ENCODE peak calls at places on chromosomes 11 and 22, in six cellular contexts. X is transverse colon, R is foreskin fibroblast, D is colonic mucosa, F is AG10803, N is endodermal cell. H is an unnamed sample.

GRCh38 chr22:19612866-19613572 is 88.8 kb upstream of the CLDN5 start:
- DNase-seq in F (no peak), N (no peak), X (no peak), R (no peak), D (no peak), H (no peak)

GRCh38 chr11:126799974-126800373 is 200.6 kb downstream of the KIRREL3 start:
- DNase-seq in D (no peak), R (peak), F (peak), X (no peak), N (no peak), H (peak)

GRCh38 chr11:131808466-131808865 is 438.1 kb downstream of the NTM start:
- DNase-seq in D (no peak), F (no peak), R (no peak), X (no peak), N (no peak), H (no peak)

GRCh38 chr22:23113847-23114720 is 27.7 kb downstream of the RSPH14 start:
- DNase-seq in X (no peak), R (no peak), F (no peak), N (no peak), D (no peak), H (no peak)

GRCh38 chr11:68727783-68728182 is 23.5 kb downstream of the TESMIN start:
- DNase-seq in X (no peak), N (no peak), D (no peak), F (no peak), R (peak), H (no peak)

GRCh38 chr11:30789270-30789669 is 203.1 kb upstream of the MPPED2 start:
- DNase-seq in D (no peak), X (no peak), N (no peak), F (peak), R (peak), H (no peak)

GRCh38 chr11:66856496-66857233 is at the start of gene LRFN4:
- DNase-seq in R (no peak), N (no peak), F (no peak), D (peak), X (peak), H (no peak)

GRCh38 chr22:42459273-42460040 is 27.3 kb upstream of the NFAM1 start:
- DNase-seq in R (no peak), D (peak), N (peak), F (no peak), X (peak), H (no peak)

GRCh38 chr22:39003165-39003638 is 10.9 kb upstream of the APOBEC3C start:
- DNase-seq in X (peak), N (peak), F (peak), D (peak), R (peak), H (peak)

GRCh38 chr22:17773606-17774205 is 563 bp downstream of the BID start:
- DNase-seq in X (peak), F (no peak), N (peak), R (peak), D (peak), H (no peak)

GRCh38 chr11:101442171-101442570 is 141.6 kb downstream of the TRPC6 start:
- DNase-seq in R (peak), N (no peak), X (no peak), F (peak), D (no peak), H (no peak)

GRCh38 chr22:44049369-44050231 is 25.5 kb downstream of the PARVB start:
- DNase-seq in R (no peak), X (no peak), F (no peak), N (peak), D (no peak), H (no peak)

GRCh38 chr11:133966924-133967598 is 10.3 kb upstream of the IGSF9B start:
- DNase-seq in N (peak), F (no peak), X (peak), R (no peak), D (peak), H (no peak)
- H3K4me3 ChIP-seq in N (no peak), F (no peak), X (no peak), R (no peak), D (no peak), H (no peak)

DNA sequence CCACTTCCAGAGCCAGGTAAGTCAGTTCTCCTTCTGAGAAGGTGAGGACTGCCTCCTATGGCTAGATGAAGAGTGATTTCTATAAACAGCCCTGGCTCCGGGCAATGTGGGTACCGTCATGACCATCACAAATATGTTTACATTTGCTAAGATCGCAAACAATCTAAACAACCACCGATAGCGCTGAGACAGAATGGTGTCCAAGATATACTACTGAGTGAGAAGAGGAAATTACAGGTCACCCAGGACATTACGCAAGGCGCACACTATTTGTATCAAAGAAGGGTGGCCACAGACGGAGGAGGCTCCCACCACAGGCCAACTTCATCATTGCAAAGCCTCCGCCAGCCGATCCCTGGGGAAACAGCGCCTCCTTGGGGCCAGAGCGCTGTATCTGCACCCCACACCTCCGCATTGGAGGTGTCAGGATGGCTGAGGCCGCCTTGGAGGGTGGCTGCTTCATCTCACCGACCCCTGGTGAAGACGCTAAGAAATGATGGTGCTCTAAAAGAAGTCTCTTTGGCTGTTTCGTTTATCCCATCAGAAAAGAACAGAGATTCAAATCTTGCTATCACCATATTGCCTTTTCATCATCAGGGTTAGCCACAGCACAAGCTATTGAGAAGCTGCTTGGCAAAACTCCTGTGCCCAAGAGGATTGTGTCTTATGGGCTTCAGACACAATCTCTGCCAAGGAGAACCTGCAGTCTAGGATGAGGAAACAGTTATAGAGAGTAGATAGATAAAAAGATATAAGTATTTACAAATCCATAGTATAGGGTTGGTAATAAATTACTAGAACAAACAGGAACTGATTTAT is 12.3 kb upstream of the ASRGL1 start:
- DNase-seq in N (peak), X (peak), F (peak), D (peak), R (peak), H (peak)
- TF ChIP-seq CTCF in N (peak), X (peak), F (peak), D (peak), R (peak), H (peak)

GRCh38 chr11:62928011-62928410 is 6.8 kb upstream of the CHRM1 start:
- DNase-seq in R (no peak), N (peak), D (no peak), F (no peak), X (no peak), H (no peak)
- H3K4me3 ChIP-seq in R (no peak), N (no peak), D (no peak), F (no peak), X (no peak), H (no peak)

DNA sequence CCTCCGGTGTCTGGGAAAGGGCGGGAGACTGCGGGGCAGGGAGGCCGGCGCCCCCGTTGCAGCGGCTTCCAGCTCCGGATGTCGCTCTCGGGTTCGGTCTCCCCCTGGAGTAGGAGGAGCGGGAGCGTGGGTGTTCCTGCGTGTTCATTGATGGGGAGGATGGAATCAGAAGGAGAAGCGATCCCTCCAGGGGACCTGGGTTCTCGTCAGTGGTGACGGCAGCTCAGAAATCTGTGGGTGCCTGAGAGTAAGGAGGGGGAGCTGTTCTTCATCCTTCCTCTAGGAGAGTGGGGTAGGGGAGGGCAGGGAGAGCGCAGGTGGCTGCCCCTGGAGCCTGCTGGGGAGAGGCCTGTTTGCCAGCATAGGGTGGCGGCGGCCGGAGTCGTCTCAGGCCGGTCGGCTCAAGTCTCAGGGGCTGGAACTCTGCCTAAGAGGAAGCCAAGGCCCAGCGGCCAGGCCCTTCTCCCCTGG is 1.1 kb downstream of the UBASH3B start:
- DNase-seq in D (peak), N (peak), F (no peak), R (no peak), X (peak), H (no peak)
- TF ChIP-seq CTCF in D (no peak), N (peak), F (peak), R (peak), X (no peak), H (no peak)

GRCh38 chr11:122690292-122690691 is 34.8 kb downstream of the UBASH3B start:
- DNase-seq in R (no peak), N (no peak), D (no peak), F (no peak), X (no peak), H (no peak)
- H3K4me3 ChIP-seq in R (no peak), N (no peak), D (no peak), F (no peak), X (no peak), H (no peak)

GRCh38 chr11:37199082-37199481 is 601.0 kb upstream of the RAG2 start:
- DNase-seq in D (no peak), R (no peak), F (no peak), X (no peak), N (peak), H (no peak)
- TF ChIP-seq CTCF in D (no peak), R (no peak), F (no peak), X (no peak), N (no peak), H (no peak)

GRCh38 chr11:12936200-12936599 is 72.9 kb upstream of the RASSF10 start:
- DNase-seq in F (no peak), N (no peak), D (no peak), X (no peak), R (no peak), H (no peak)

GRCh38 chr11:12932485-12932884 is 76.6 kb upstream of the RASSF10 start:
- DNase-seq in N (no peak), F (no peak), X (no peak), D (no peak), R (no peak), H (no peak)

GRCh38 chr11:12925520-12925919 is 83.6 kb upstream of the RASSF10 start:
- DNase-seq in N (no peak), R (no peak), F (no peak), X (no peak), D (no peak), H (no peak)

GRCh38 chr11:12930850-12931249 is 78.3 kb upstream of the RASSF10 start:
- DNase-seq in R (peak), D (no peak), N (no peak), X (no peak), F (no peak), H (no peak)
- H3K4me3 ChIP-seq in R (no peak), D (no peak), N (no peak), X (no peak), F (no peak), H (no peak)

DNA sequence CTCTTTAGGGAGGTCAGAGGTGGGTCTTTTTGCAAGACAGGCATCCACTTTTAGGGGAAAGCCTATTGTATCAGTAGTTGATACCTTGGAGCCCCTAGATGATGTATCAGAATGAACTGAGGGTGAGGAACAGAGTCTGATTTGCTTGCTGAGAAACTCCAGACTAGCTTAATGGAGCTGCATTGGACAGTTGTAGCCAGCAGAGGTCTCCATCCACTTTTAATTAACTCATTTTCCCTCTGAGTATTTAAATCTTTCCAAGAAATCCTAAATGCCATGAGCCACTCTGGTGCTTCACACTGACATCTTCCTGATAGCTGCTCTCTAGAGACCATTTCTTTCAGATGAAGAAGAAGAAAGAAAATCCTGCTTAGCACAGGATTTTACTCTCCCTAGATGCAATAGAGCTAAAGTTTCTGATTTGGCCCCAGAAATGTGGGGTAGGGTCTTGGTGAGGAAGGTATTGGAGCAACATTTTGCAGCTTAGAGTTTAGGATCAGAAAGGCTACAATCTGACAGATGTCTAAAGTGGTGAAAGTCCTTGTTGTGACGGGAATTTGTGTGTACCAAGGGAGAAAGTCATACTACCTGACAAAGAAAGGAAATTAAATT is 38.0 kb downstream of the EXT2 start:
- DNase-seq in F (peak), D (no peak), N (peak), R (peak), X (no peak), H (no peak)
- TF ChIP-seq CTCF in F (peak), D (peak), N (peak), R (peak), X (no peak), H (peak)

DNA sequence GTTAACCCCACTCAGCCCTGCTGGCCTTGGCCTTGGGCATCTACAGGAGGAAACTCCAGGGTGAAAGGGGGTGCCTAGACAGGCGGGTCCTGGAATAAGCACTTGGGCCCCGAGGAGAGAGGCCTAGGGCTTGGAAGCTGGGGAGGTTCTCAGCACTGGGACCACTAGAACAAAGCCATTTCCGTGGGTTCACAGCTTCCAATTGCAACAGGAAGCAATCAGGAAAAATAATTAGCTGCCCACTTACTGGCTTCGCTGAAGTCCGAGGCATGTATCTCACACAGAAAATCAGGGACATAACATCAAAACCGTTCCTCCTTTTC is 161.2 kb upstream of the GRK3 start:
- DNase-seq in N (no peak), F (no peak), X (no peak), D (no peak), R (peak), H (no peak)
- H3K4me3 ChIP-seq in N (peak), F (peak), X (no peak), D (peak), R (peak), H (peak)

GRCh38 chr22:31870890-31871289 is 73.4 kb upstream of the YWHAH start:
- DNase-seq in R (peak), D (no peak), X (peak), F (peak), N (no peak), H (no peak)
- TF ChIP-seq CTCF in R (peak), D (no peak), X (no peak), F (peak), N (no peak), H (no peak)

H was measured in HFF-Myc.